ENCODE peak calls at places on chromosomes 5 and 9, in ten cellular contexts. M, T, R, J, U, B, S, V, L and K are unnamed samples.

GRCh38 chr9:90916147-90916734 is 114.6 kb downstream of the SYK start:
- DNase-seq in M (no peak), T (no peak), R (no peak), J (no peak), U (peak; percentile 16), B (no peak), S (no peak), V (no peak), L (no peak), K (peak; percentile 54)

GRCh38 chr5:33237471-33237870 is 203.3 kb upstream of the TARS1 start:
- DNase-seq in M (no peak), T (no peak), R (peak; percentile 17), J (no peak), U (no peak), B (no peak), S (no peak), V (no peak), L (no peak), K (no peak)

GRCh38 chr9:76177924-76178323 is 216.3 kb downstream of the RFK start:
- DNase-seq in M (no peak), T (no peak), R (no peak), J (no peak), U (no peak), B (no peak), S (no peak), V (no peak), L (no peak), K (no peak)

GRCh38 chr5:24232929-24233328 is 411.8 kb downstream of the CDH10 start:
- DNase-seq in M (no peak), T (no peak), R (no peak), J (no peak), U (no peak), B (no peak), S (no peak), V (no peak), L (no peak), K (no peak)

GRCh38 chr9:2857564-2858198 is 13.8 kb upstream of the PUM3 start:
- DNase-seq in M (peak; percentile 64), T (peak; percentile 70), R (peak; percentile 84), J (peak; percentile 80), U (peak; percentile 85), B (no peak), S (peak; percentile 79), V (peak; percentile 10), L (peak; percentile 22), K (peak; percentile 54)

GRCh38 chr9:81833563-81834345 is 94.5 kb upstream of the SPATA31D4 start:
- DNase-seq in M (no peak), T (no peak), R (no peak), J (peak; percentile 52), U (peak; percentile 47), B (no peak), S (no peak), V (no peak), L (no peak), K (no peak)

GRCh38 chr9:30075451-30076199 is 2308.8 kb upstream of the ACO1 start:
- DNase-seq in M (peak; percentile 29), T (no peak), R (peak; percentile 75), J (peak; percentile 4), U (no peak), B (no peak), S (peak; percentile 26), V (no peak), L (no peak), K (no peak)

GRCh38 chr5:180807654-180808414 is 5.2 kb upstream of the MGAT1 start:
- DNase-seq in M (no peak), T (no peak), R (peak; percentile 1), J (peak; percentile 77), U (no peak), B (no peak), S (no peak), V (no peak), L (no peak), K (no peak)

GRCh38 chr9:115373000-115373709 is 255.2 kb upstream of the TNC start:
- DNase-seq in M (peak; percentile 17), T (no peak), R (peak; percentile 38), J (peak; percentile 91), U (peak; percentile 91), B (peak; percentile 77), S (no peak), V (no peak), L (peak; percentile 9), K (peak; percentile 84)

GRCh38 chr9:79623799-79624721 is 52.3 kb downstream of the TLE4 start:
- DNase-seq in M (no peak), T (peak; percentile 68), R (peak; percentile 78), J (peak; percentile 42), U (no peak), B (no peak), S (peak; percentile 63), V (peak; percentile 85), L (peak; percentile 10), K (no peak)

GRCh38 chr9:83296123-83296522 is 233.2 kb upstream of the RASEF start:
- DNase-seq in M (no peak), T (no peak), R (peak; percentile 8), J (no peak), U (no peak), B (no peak), S (no peak), V (no peak), L (no peak), K (no peak)

GRCh38 chr5:122093415-122093814 is 15.4 kb upstream of the LOX start:
- DNase-seq in M (no peak), T (no peak), R (no peak), J (peak; percentile 89), U (peak; percentile 91), B (no peak), S (no peak), V (no peak), L (no peak), K (no peak)

GRCh38 chr5:9176641-9177040 is 369.2 kb downstream of the SEMA5A start:
- DNase-seq in M (no peak), T (no peak), R (no peak), J (no peak), U (no peak), B (no peak), S (no peak), V (no peak), L (no peak), K (no peak)

GRCh38 chr5:5432020-5432707 is 9.7 kb downstream of the ICE1 start:
- DNase-seq in M (no peak), T (no peak), R (no peak), J (peak; percentile 84), U (peak; percentile 73), B (no peak), S (no peak), V (no peak), L (no peak), K (peak; percentile 64)

GRCh38 chr5:55037046-55037771 is 13.2 kb downstream of the GZMK start:
- DNase-seq in M (peak; percentile 55), T (no peak), R (peak; percentile 89), J (peak; percentile 39), U (peak; percentile 22), B (no peak), S (peak; percentile 92), V (no peak), L (no peak), K (no peak)

GRCh38 chr5:76546497-76547102 is 76.6 kb downstream of the F2RL2 start:
- DNase-seq in M (peak; percentile 26), T (no peak), R (peak; percentile 57), J (no peak), U (no peak), B (no peak), S (peak; percentile 46), V (no peak), L (no peak), K (no peak)

GRCh38 chr5:74424162-74424868 is 216.2 kb downstream of the ENC1 start:
- DNase-seq in M (no peak), T (no peak), R (no peak), J (peak; percentile 64), U (peak; percentile 65), B (no peak), S (no peak), V (no peak), L (no peak), K (peak; percentile 16)

GRCh38 chr9:88379352-88379751 is 8.9 kb upstream of the SPIN1 start:
- DNase-seq in M (no peak), T (no peak), R (no peak), J (no peak), U (no peak), B (no peak), S (no peak), V (no peak), L (no peak), K (no peak)

GRCh38 chr5:156359452-156359851 is 32.5 kb downstream of the SGCD start:
- DNase-seq in M (no peak), T (no peak), R (no peak), J (peak; percentile 10), U (peak; percentile 27), B (no peak), S (no peak), V (no peak), L (no peak), K (peak; percentile 63)